ENCODE peak calls at places on chromosomes 2 and 18, in four cellular contexts. Z is Jurkat, Clone E6-1; V is skeletal muscle cell; K is adrenal gland. L is an unnamed sample.

GRCh38 chr2:189553689-189554088 is 26.9 kb downstream of the SLC40A1 start:
- DNase-seq in Z (no peak), V (no peak), K (no peak), L (no peak)

GRCh38 chr2:162316590-162316989 is 1.9 kb downstream of the IFIH1 start:
- DNase-seq in Z (no peak), V (no peak), K (no peak), L (no peak)

GRCh38 chr2:105888625-105889024 is 143.9 kb downstream of the NCK2 start:
- DNase-seq in Z (peak), V (no peak), K (no peak), L (no peak)

GRCh38 chr2:239318790-239319189 is 82.0 kb downstream of the HDAC4 start:
- DNase-seq in Z (peak), V (no peak), K (no peak), L (no peak)

GRCh38 chr18:30271716-30272115 is 770.8 kb downstream of the DSC3 start:
- DNase-seq in Z (no peak), V (no peak), K (no peak), L (no peak)

GRCh38 chr2:50118951-50119702 is 912.8 kb downstream of the NRXN1 start:
- DNase-seq in Z (no peak), V (no peak), K (no peak), L (no peak)

GRCh38 chr2:191171708-191172355 is 21.0 kb upstream of the STAT4 start:
- DNase-seq in Z (no peak), V (peak), K (no peak), L (no peak)

GRCh38 chr2:59233910-59234309 is 992.8 kb upstream of the FANCL start:
- DNase-seq in Z (no peak), V (no peak), K (no peak), L (no peak)

GRCh38 chr2:187825108-187825507 is 270.9 kb upstream of the TFPI start:
- DNase-seq in Z (no peak), V (no peak), K (no peak), L (no peak)

GRCh38 chr2:146124741-146125140 is 1604.8 kb upstream of the ZEB2 start:
- DNase-seq in Z (peak), V (peak), K (no peak), L (no peak)

GRCh38 chr2:32250290-32250689 is 14.4 kb downstream of the NLRC4 start:
- DNase-seq in Z (no peak), V (no peak), K (no peak), L (no peak)

GRCh38 chr2:206443735-206444527 is 599 bp downstream of the ADAM23 start:
- DNase-seq in Z (no peak), V (no peak), K (peak), L (peak)

GRCh38 chr2:174076948-174077347 is 111.8 kb upstream of the SP3 start:
- DNase-seq in Z (no peak), V (no peak), K (no peak), L (no peak)

GRCh38 chr18:23272498-23273232 is 137.4 kb downstream of the CABLES1 start:
- DNase-seq in Z (no peak), V (no peak), K (no peak), L (no peak)

GRCh38 chr2:188378551-188378950 is 86.9 kb downstream of the GULP1 start:
- DNase-seq in Z (no peak), V (no peak), K (no peak), L (no peak)

GRCh38 chr2:192059226-192059625 is 135.5 kb downstream of the TMEFF2 start:
- DNase-seq in Z (no peak), V (no peak), K (no peak), L (no peak)

GRCh38 chr2:8036366-8036765 is 645.5 kb upstream of the ID2 start:
- DNase-seq in Z (no peak), V (no peak), K (no peak), L (no peak)

GRCh38 chr2:95262896-95263542 is 11.2 kb upstream of the PROM2 start:
- DNase-seq in Z (no peak), V (no peak), K (no peak), L (no peak)

GRCh38 chr2:239328306-239329191 is 72.3 kb downstream of the HDAC4 start:
- DNase-seq in Z (no peak), V (peak), K (peak), L (no peak)

GRCh38 chr18:57441395-57441794 is 6.2 kb downstream of the ONECUT2 start:
- DNase-seq in Z (no peak), V (no peak), K (no peak), L (peak)

GRCh38 chr2:238582159-238582558 is 155.4 kb downstream of the ASB1 start:
- DNase-seq in Z (no peak), V (peak), K (no peak), L (no peak)

GRCh38 chr2:64862001-64862397 is 127.2 kb upstream of the SLC1A4 start:
- DNase-seq in Z (no peak), V (no peak), K (no peak), L (no peak)

GRCh38 chr2:238505892-238506280 is 79.2 kb downstream of the ASB1 start:
- DNase-seq in Z (no peak), V (no peak), K (no peak), L (no peak)

GRCh38 chr2:166764216-166764615 is 124.1 kb upstream of the XIRP2 start:
- DNase-seq in Z (no peak), V (no peak), K (no peak), L (no peak)

GRCh38 chr2:58130238-58130637 is 83.6 kb downstream of the VRK2 start:
- DNase-seq in Z (no peak), V (no peak), K (no peak), L (no peak)

GRCh38 chr2:3217646-3218045 is 160.0 kb downstream of the EIPR1 start:
- DNase-seq in Z (no peak), V (no peak), K (no peak), L (no peak)

GRCh38 chr2:44186800-44187199 is 18.1 kb downstream of the PPM1B start:
- DNase-seq in Z (no peak), V (no peak), K (no peak), L (no peak)

GRCh38 chr2:230162981-230163380 is 56.8 kb downstream of the SP110 start:
- DNase-seq in Z (peak), V (no peak), K (no peak), L (no peak)

GRCh38 chr2:108226570-108226969 is 13.2 kb upstream of the SULT1C3 start:
- DNase-seq in Z (no peak), V (no peak), K (no peak), L (no peak)

GRCh38 chr18:43278401-43278800 is 1.1 kb upstream of the SYT4 start:
- DNase-seq in Z (no peak), V (no peak), K (no peak), L (no peak)

GRCh38 chr2:135768863-135769262 is 27.2 kb downstream of the UBXN4 start:
- DNase-seq in Z (no peak), V (no peak), K (no peak), L (no peak)

GRCh38 chr2:224417947-224418346 is 16.0 kb upstream of the FAM124B start:
- DNase-seq in Z (no peak), V (no peak), K (no peak), L (no peak)

GRCh38 chr18:12838178-12838634 is 45.8 kb downstream of the PTPN2 start:
- DNase-seq in Z (no peak), V (peak), K (peak), L (peak)

GRCh38 chr2:237558918-237559645 is 7.3 kb upstream of the PRLH start:
- DNase-seq in Z (no peak), V (peak), K (peak), L (no peak)

GRCh38 chr2:3840611-3841010 is 137.2 kb downstream of the DCDC2C start:
- DNase-seq in Z (no peak), V (no peak), K (no peak), L (no peak)

GRCh38 chr18:77133051-77133919 is 702 bp upstream of the MBP start:
- DNase-seq in Z (no peak), V (no peak), K (no peak), L (no peak)

GRCh38 chr2:176931588-176932563 is 280.7 kb upstream of the HNRNPA3 start:
- DNase-seq in Z (peak), V (peak), K (no peak), L (peak)

GRCh38 chr2:444937-445884 is 157.3 kb upstream of the ALKAL2 start:
- DNase-seq in Z (peak), V (no peak), K (no peak), L (no peak)

GRCh38 chr18:12308386-12309100 is 502 bp downstream of the TUBB6 start:
- DNase-seq in Z (no peak), V (peak), K (peak), L (peak)

GRCh38 chr2:129877795-129878775 is 101.4 kb upstream of the RAB6C start:
- DNase-seq in Z (peak), V (peak), K (peak), L (no peak)
- H3K4me3 ChIP-seq in Z (peak), V (peak), K (no peak), L (peak)

GRCh38 chr2:178195390-178196166 is 1.3 kb downstream of the OSBPL6 start:
- DNase-seq in Z (no peak), V (no peak), K (no peak), L (no peak)
- H3K4me3 ChIP-seq in Z (peak), V (peak), K (no peak), L (peak)

GRCh38 chr2:61631321-61631720 is 93.2 kb upstream of the XPO1 start:
- DNase-seq in Z (no peak), V (no peak), K (no peak), L (no peak)

GRCh38 chr2:61632276-61633169 is 94.4 kb upstream of the XPO1 start:
- DNase-seq in Z (no peak), V (no peak), K (peak), L (no peak)

GRCh38 chr2:61634512-61634911 is 96.4 kb upstream of the XPO1 start:
- DNase-seq in Z (no peak), V (no peak), K (no peak), L (no peak)

GRCh38 chr2:61636686-61637085 is 98.5 kb upstream of the XPO1 start:
- DNase-seq in Z (no peak), V (no peak), K (no peak), L (no peak)

GRCh38 chr2:61633250-61633649 is 95.1 kb upstream of the XPO1 start:
- DNase-seq in Z (no peak), V (no peak), K (no peak), L (no peak)
- H3K4me3 ChIP-seq in Z (no peak), V (no peak), K (no peak), L (no peak)

GRCh38 chr2:102142829-102143449 is 393 bp downstream of the IL1R1 start:
- DNase-seq in Z (no peak), V (no peak), K (peak), L (no peak)
- H3K4me3 ChIP-seq in Z (no peak), V (peak), K (peak), L (no peak)

GRCh38 chr2:111900859-111901258 is 2.5 kb downstream of the MERTK start:
- DNase-seq in Z (no peak), V (no peak), K (peak), L (no peak)
- H3K4me3 ChIP-seq in Z (no peak), V (no peak), K (no peak), L (no peak)